ENCODE peak calls at places on chromosomes 6 and 20, in six cellular contexts. L, X, G, O, Q and Y are unnamed samples.
A peak's percentile ranks its signal among the peaks of the same experiment; 100 is the strongest.

GRCh38 chr6:83442752-83443151 is 11.9 kb upstream of the ME1 start:
- DNase-seq in X (no peak), O (no peak), L (no peak), G (peak; percentile 27), Q (no peak), Y (peak; percentile 45)

GRCh38 chr20:48147326-48147725 is 362.0 kb upstream of the SULF2 start:
- DNase-seq in O (no peak), X (no peak), Q (no peak), G (no peak), L (no peak), Y (no peak)

GRCh38 chr6:119483936-119484335 is 134.4 kb upstream of the MAN1A1 start:
- DNase-seq in Q (no peak), X (no peak), O (no peak), G (peak; percentile 25), L (no peak), Y (no peak)

GRCh38 chr6:121285041-121285440 is 49.2 kb downstream of the TBC1D32 start:
- DNase-seq in O (no peak), X (no peak), G (peak; percentile 90), L (no peak), Q (no peak), Y (peak; percentile 79)

GRCh38 chr6:87881342-87881895 is 166.2 kb upstream of the SPACA1 start:
- DNase-seq in G (peak; percentile 5), Q (no peak), L (no peak), O (no peak), X (no peak), Y (no peak)

GRCh38 chr20:61980647-61981583 is 84.8 kb downstream of the TAF4 start:
- DNase-seq in Q (peak; percentile 42), L (peak; percentile 46), O (no peak), X (peak; percentile 56), G (peak; percentile 20), Y (peak; percentile 56)

GRCh38 chr6:34658605-34659218 is 37.9 kb downstream of the ILRUN start:
- DNase-seq in O (no peak), L (no peak), X (no peak), G (no peak), Q (no peak), Y (no peak)

GRCh38 chr6:121216928-121217327 is 117.4 kb downstream of the TBC1D32 start:
- DNase-seq in G (peak; percentile 67), L (no peak), O (no peak), Q (no peak), X (no peak), Y (peak; percentile 41)

GRCh38 chr6:133887478-133887877 is 1.4 kb upstream of the TCF21 start:
- DNase-seq in G (no peak), L (no peak), Q (no peak), O (no peak), X (no peak), Y (no peak)

GRCh38 chr20:44646023-44646640 is 5.4 kb downstream of the ADA start:
- DNase-seq in L (no peak), X (peak; percentile 36), Q (no peak), O (no peak), G (no peak), Y (peak; percentile 35)

GRCh38 chr6:161228911-161229591 is 44.8 kb downstream of the AGPAT4 start:
- DNase-seq in O (no peak), L (no peak), Q (peak; percentile 57), G (peak; percentile 97), X (no peak), Y (peak; percentile 91)

GRCh38 chr20:10167025-10167424 is 51.6 kb upstream of the SNAP25 start:
- DNase-seq in G (no peak), Q (no peak), O (no peak), L (no peak), X (no peak), Y (no peak)

GRCh38 chr6:169145991-169146501 is 107.6 kb downstream of the THBS2 start:
- DNase-seq in L (no peak), Q (no peak), O (no peak), X (no peak), G (peak; percentile 59), Y (peak; percentile 50)

GRCh38 chr6:75244063-75244575 is 518 bp upstream of the COX7A2 start:
- DNase-seq in X (no peak), O (peak; percentile 18), Q (peak; percentile 15), L (no peak), G (peak; percentile 29), Y (no peak)

GRCh38 chr6:137217801-137218472 is 1.2 kb downstream of the IFNGR1 start:
- DNase-seq in Q (peak; percentile 49), X (no peak), G (peak; percentile 75), O (peak; percentile 57), L (no peak), Y (peak; percentile 73)

GRCh38 chr20:59813126-59813947 is 120.1 kb downstream of the SYCP2 start:
- DNase-seq in O (no peak), L (no peak), G (no peak), X (no peak), Q (no peak), Y (no peak)

GRCh38 chr6:122997541-122998150 is 1.6 kb downstream of the CLVS2 start:
- DNase-seq in G (no peak), O (no peak), L (no peak), X (no peak), Q (no peak), Y (no peak)

GRCh38 chr6:74603676-74604075 is 602.2 kb downstream of the COL12A1 start:
- DNase-seq in O (no peak), G (peak; percentile 60), L (no peak), X (no peak), Q (no peak), Y (peak; percentile 21)

GRCh38 chr6:42505377-42505702 is 53.6 kb upstream of the TRERF1 start:
- DNase-seq in X (no peak), Q (peak; percentile 69), L (no peak), O (peak; percentile 8), G (peak; percentile 82), Y (peak; percentile 39)

GRCh38 chr6:160974304-160974771 is 17.2 kb upstream of the MAP3K4 start:
- DNase-seq in L (no peak), Q (no peak), X (no peak), O (no peak), G (peak; percentile 100), Y (peak; percentile 93)

GRCh38 chr6:126764696-126765095 is 353.8 kb upstream of the RSPO3 start:
- DNase-seq in O (no peak), L (no peak), X (no peak), G (no peak), Q (no peak), Y (no peak)

GRCh38 chr6:37279366-37280134 is 21.6 kb upstream of the TMEM217 start:
- DNase-seq in G (peak; percentile 76), X (no peak), Q (no peak), L (no peak), O (no peak), Y (peak; percentile 91)

GRCh38 chr6:110690106-110690654 is 125.1 kb downstream of the CDK19 start:
- DNase-seq in X (no peak), Q (no peak), L (no peak), G (no peak), O (no peak), Y (no peak)

GRCh38 chr6:106101466-106101865 is 15.3 kb downstream of the PRDM1 start:
- DNase-seq in Q (no peak), O (no peak), L (no peak), G (no peak), X (no peak), Y (no peak)

GRCh38 chr6:130365166-130366010 is 429 bp upstream of the TMEM200A start:
- DNase-seq in Q (no peak), L (peak; percentile 91), O (peak; percentile 79), X (peak; percentile 90), G (peak; percentile 63), Y (peak; percentile 73)

GRCh38 chr6:170184324-170184723 is 106.6 kb downstream of the DLL1 start:
- DNase-seq in L (no peak), Q (no peak), G (no peak), X (no peak), O (no peak), Y (no peak)

GRCh38 chr6:81766482-81767069 is 14.1 kb upstream of the TENT5A start:
- DNase-seq in G (peak; percentile 97), L (no peak), O (peak; percentile 72), X (no peak), Q (no peak), Y (peak; percentile 97)

GRCh38 chr20:62303327-62304226 is 780 bp downstream of the ADRM1 start:
- DNase-seq in Q (peak; percentile 63), O (peak; percentile 28), L (no peak), X (no peak), G (peak; percentile 10), Y (peak; percentile 32)

GRCh38 chr20:59667981-59668515 is 63.7 kb downstream of the PHACTR3 start:
- DNase-seq in X (no peak), L (no peak), Q (no peak), G (no peak), O (no peak), Y (no peak)

GRCh38 chr6:18203786-18204185 is 48.6 kb downstream of the KDM1B start:
- DNase-seq in X (no peak), G (no peak), Q (no peak), L (no peak), O (no peak), Y (peak; percentile 56)

GRCh38 chr6:146944809-146945208 is 259.4 kb upstream of the STXBP5 start:
- DNase-seq in O (no peak), X (no peak), L (no peak), Q (no peak), G (no peak), Y (no peak)

GRCh38 chr20:41198443-41198842 is 61.1 kb downstream of the PLCG1 start:
- DNase-seq in G (no peak), X (no peak), Q (no peak), L (no peak), O (no peak), Y (no peak)

GRCh38 chr6:15504040-15504491 is 158.8 kb downstream of the DTNBP1 start:
- DNase-seq in L (no peak), O (no peak), G (peak; percentile 62), X (no peak), Q (no peak), Y (peak; percentile 72)